ENCODE peak calls at places on chromosomes 1 and 21, in six cellular contexts. Y is sigmoid colon, D is heart left ventricle, V is psoas muscle, F is testis, K is right atrium auricular region. W is an unnamed sample.

GRCh38 chr1:89149229-89149628 is 23.3 kb upstream of the GBP2 start:
- DNase-seq in F (peak), V (no peak), Y (peak), K (no peak), D (peak), W (no peak)

GRCh38 chr1:36136535-36136934 is 11.5 kb upstream of the COL8A2 start:
- DNase-seq in F (no peak), V (peak), D (peak), Y (no peak), K (peak), W (no peak)

GRCh38 chr1:67327864-67328263 is 20.2 kb downstream of the IL12RB2 start:
- DNase-seq in Y (no peak), K (no peak), V (no peak), F (no peak), D (no peak), W (no peak)

GRCh38 chr1:11736746-11737639 is 1.1 kb downstream of the AGTRAP start:
- DNase-seq in D (peak), K (peak), Y (peak), F (peak), V (peak), W (no peak)

GRCh38 chr1:114522264-114522575 is 11.2 kb upstream of the TRIM33 start:
- DNase-seq in D (no peak), Y (no peak), K (no peak), F (no peak), V (no peak), W (no peak)

GRCh38 chr1:14149431-14149830 is 449.1 kb upstream of the KAZN start:
- DNase-seq in K (no peak), F (no peak), D (no peak), Y (no peak), V (no peak), W (no peak)

GRCh38 chr1:205072881-205073280 is 11.4 kb downstream of the TMEM81 start:
- DNase-seq in Y (no peak), V (no peak), D (no peak), K (no peak), F (no peak), W (no peak)

GRCh38 chr1:81876901-81877750 is 76.4 kb downstream of the ADGRL2 start:
- DNase-seq in Y (no peak), K (no peak), D (no peak), F (no peak), V (no peak), W (no peak)

GRCh38 chr1:95201905-95202304 is 32.1 kb upstream of the RWDD3 start:
- DNase-seq in Y (no peak), F (no peak), K (no peak), V (no peak), D (no peak), W (no peak)

GRCh38 chr1:43358121-43358745 is 548 bp upstream of the CDC20 start:
- DNase-seq in V (no peak), D (no peak), F (no peak), Y (no peak), K (no peak), W (no peak)

GRCh38 chr1:67883069-67883468 is 49.8 kb upstream of the GNG12 start:
- DNase-seq in K (no peak), F (no peak), D (no peak), Y (no peak), V (no peak), W (no peak)

GRCh38 chr21:43957128-43957571 is 55.0 kb upstream of the TRAPPC10 start:
- DNase-seq in V (peak), K (no peak), F (no peak), D (no peak), Y (no peak), W (no peak)

GRCh38 chr1:202237052-202237451 is 43.5 kb downstream of the LGR6 start:
- DNase-seq in F (peak), V (no peak), K (no peak), D (peak), Y (peak), W (peak)

GRCh38 chr1:62735491-62736171 is 47.4 kb upstream of the DOCK7 start:
- DNase-seq in F (no peak), D (no peak), Y (no peak), V (no peak), K (no peak), W (no peak)

GRCh38 chr1:154970631-154971340 is at the start of gene SHC1:
- DNase-seq in F (peak), Y (peak), D (peak), V (peak), K (peak), W (peak)

GRCh38 chr1:150575518-150576366 is 3.7 kb downstream of the MCL1 start:
- DNase-seq in D (no peak), V (no peak), F (no peak), K (no peak), Y (no peak), W (no peak)

GRCh38 chr1:219296916-219297315 is 123.2 kb downstream of the LYPLAL1 start:
- DNase-seq in Y (no peak), F (no peak), V (no peak), K (no peak), D (no peak), W (no peak)

GRCh38 chr1:85334962-85335361 is 58.5 kb upstream of the BCL10 start:
- DNase-seq in K (no peak), F (no peak), D (no peak), Y (no peak), V (no peak), W (no peak)

GRCh38 chr1:65359888-65360287 is 50.5 kb downstream of the DNAJC6 start:
- DNase-seq in V (no peak), Y (no peak), F (no peak), K (no peak), D (no peak), W (no peak)

GRCh38 chr1:20210736-20211405 is 24.6 kb upstream of the PLA2G2C start:
- DNase-seq in Y (no peak), D (no peak), F (peak), V (peak), K (no peak), W (peak)

GRCh38 chr1:172108494-172108893 is 267.2 kb downstream of the DNM3 start:
- DNase-seq in V (no peak), D (no peak), F (peak), K (no peak), Y (no peak), W (no peak)

GRCh38 chr1:154682252-154682651 is 74.3 kb upstream of the ADAR start:
- DNase-seq in V (no peak), D (no peak), F (no peak), K (no peak), Y (no peak), W (no peak)

GRCh38 chr1:154962238-154962678 is 676 bp upstream of the PYGO2 start:
- DNase-seq in K (no peak), Y (no peak), D (no peak), V (peak), F (peak), W (peak)

GRCh38 chr1:78289606-78290005 is 201.2 kb upstream of the PTGFR start:
- DNase-seq in D (no peak), Y (no peak), K (no peak), F (no peak), V (no peak), W (no peak)

GRCh38 chr21:45479691-45480675 is 62.3 kb downstream of the SLC19A1 start:
- DNase-seq in Y (no peak), D (no peak), F (no peak), K (no peak), V (peak), W (no peak)

GRCh38 chr1:109761227-109762038 is 2.3 kb downstream of the EPS8L3 start:
- DNase-seq in D (peak), F (peak), Y (peak), K (peak), V (no peak), W (peak)

GRCh38 chr1:212613440-212614335 is 5.1 kb downstream of the ATF3 start:
- DNase-seq in V (no peak), D (no peak), K (no peak), Y (no peak), F (no peak), W (no peak)

GRCh38 chr1:214715126-214715525 is 112.1 kb downstream of the CENPF start:
- DNase-seq in K (no peak), F (no peak), D (no peak), V (no peak), Y (no peak), W (no peak)

GRCh38 chr1:87686671-87687070 is 358.0 kb downstream of the LMO4 start:
- DNase-seq in Y (no peak), V (no peak), F (no peak), K (no peak), D (no peak), W (no peak)

GRCh38 chr1:163035791-163036249 is 33.3 kb upstream of the RGS4 start:
- DNase-seq in F (no peak), Y (no peak), D (no peak), V (no peak), K (no peak), W (no peak)

GRCh38 chr1:18651727-18652126 is 21.1 kb downstream of the PAX7 start:
- DNase-seq in D (no peak), Y (no peak), V (no peak), F (no peak), K (no peak), W (no peak)

GRCh38 chr21:29423521-29423920 is 124.8 kb downstream of the BACH1 start:
- DNase-seq in D (no peak), K (no peak), V (no peak), F (no peak), Y (no peak), W (no peak)

DNA sequence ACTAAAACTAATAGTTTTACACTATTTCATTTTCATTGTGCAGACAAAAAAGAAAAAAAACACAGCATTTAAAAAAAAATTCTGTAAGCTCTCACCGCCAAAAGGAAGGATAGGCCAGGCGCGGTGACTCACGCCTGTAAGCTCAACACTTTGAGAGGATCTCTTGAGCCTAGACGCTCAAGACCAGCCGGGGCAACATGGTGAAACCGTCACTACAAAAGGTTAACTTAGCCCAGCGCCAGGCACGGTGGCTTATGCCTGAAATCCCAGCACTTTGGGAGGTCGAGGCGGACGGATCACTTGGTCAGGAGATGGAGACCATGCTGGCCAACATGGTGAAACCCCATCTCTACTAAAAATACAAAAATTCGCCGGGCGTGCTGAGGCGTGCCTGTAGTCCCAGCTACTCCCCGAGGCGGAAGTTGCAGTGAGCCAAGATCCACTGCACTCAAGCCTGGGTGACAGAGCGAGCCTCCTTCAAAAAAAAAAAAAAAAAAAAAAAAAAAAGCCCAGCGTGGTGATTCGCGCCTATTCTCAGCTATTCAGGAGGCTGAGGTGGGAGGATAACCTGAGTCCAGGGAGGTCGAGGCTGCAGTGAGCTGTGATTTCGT is 14.3 kb upstream of the SPEN start:
- DNase-seq in V (peak), K (peak), F (peak), D (peak), Y (peak), W (peak)
- H3K4me3 ChIP-seq in V (peak), K (peak), F (peak), D (peak), Y (peak), W (peak)

DNA sequence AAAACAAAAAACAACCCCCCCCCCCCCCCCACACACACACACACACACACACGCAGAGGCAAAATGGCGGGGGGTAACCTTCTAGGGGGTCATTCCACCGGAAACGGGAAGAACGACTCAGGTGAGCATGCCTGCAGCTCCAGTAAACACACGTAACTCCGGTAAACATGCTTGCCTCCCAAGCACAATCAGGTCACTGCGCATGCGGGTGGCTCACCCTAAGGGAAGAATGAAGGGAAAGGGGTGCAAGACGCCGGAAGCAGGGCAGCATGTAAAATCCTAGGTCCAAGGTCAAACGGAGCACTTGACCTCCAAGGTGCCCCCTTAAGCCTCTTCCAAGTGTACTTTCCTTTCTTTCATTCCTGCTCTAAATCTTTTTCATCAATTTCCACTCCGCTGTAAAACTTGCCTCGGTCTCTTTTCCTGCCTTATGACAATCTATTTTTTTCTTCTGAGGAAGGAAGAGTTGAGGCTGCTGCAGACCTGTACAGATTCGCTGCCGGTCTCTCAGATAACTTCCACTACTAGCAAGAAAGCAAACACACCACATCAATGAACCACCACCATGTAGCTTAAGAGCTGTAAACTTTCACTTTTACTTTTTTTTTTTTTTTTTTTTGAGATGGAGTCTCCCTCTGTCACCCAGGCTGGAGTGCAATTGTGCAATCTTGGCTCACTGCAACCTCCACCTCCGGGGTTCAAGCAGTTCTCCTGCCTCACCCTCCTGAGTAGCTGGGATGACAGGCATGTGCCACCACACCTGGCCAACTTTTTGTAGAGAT is 21.0 kb upstream of the CBR3 start:
- DNase-seq in F (peak), D (no peak), V (no peak), Y (no peak), K (no peak), W (peak)
- H3K27ac ChIP-seq in F (peak), D (no peak), V (no peak), Y (no peak), K (no peak), W (peak)

GRCh38 chr1:200668514-200669313 is 993 bp downstream of the DDX59 start:
- DNase-seq in V (no peak), D (no peak), K (no peak), F (no peak), Y (no peak), W (no peak)

GRCh38 chr1:200669314-200670214 is at the start of gene DDX59:
- DNase-seq in D (peak), Y (peak), K (peak), V (peak), F (peak), W (peak)

GRCh38 chr1:200673952-200674823 is 4.5 kb upstream of the DDX59 start:
- DNase-seq in Y (no peak), D (no peak), F (no peak), V (no peak), K (no peak), W (no peak)

GRCh38 chr1:200670215-200671118 is 760 bp upstream of the DDX59 start:
- DNase-seq in V (no peak), K (no peak), F (peak), Y (no peak), D (peak), W (peak)

GRCh38 chr1:200671235-200671786 is 1.6 kb upstream of the DDX59 start:
- DNase-seq in K (no peak), V (no peak), F (no peak), Y (no peak), D (no peak), W (no peak)
- H3K4me3 ChIP-seq in K (no peak), V (peak), F (no peak), Y (no peak), D (no peak), W (no peak)

GRCh38 chr1:5436808-5437207 is 555.4 kb downstream of the NPHP4 start:
- DNase-seq in K (no peak), V (no peak), Y (no peak), D (no peak), F (no peak), W (no peak)
- H3K27ac ChIP-seq in K (no peak), V (no peak), Y (no peak), D (no peak), F (no peak), W (no peak)

GRCh38 chr1:54500030-54500389 is 48.0 kb upstream of the ACOT11 start:
- DNase-seq in F (no peak), K (no peak), D (no peak), V (no peak), Y (no peak), W (no peak)
- H3K4me3 ChIP-seq in F (peak), K (peak), D (no peak), V (no peak), Y (peak), W (no peak)

DNA sequence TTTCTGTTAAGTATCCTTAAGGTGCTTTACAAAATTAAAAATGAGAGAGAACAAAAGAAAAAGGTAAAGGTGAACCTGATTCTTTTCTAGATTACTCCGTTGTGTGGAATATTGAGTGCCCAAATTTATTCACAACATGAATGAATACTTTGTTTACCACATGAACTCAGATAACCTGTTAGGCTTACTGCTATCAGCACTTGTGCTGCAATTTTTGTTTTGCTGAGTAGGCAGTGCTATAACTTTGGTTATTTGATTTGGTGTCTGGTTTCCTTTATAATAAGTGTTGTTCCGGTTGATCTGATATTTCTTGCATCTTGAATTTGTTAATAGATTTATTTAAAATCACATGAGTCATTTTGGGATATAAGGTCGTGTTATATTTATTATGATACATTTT is 195.9 kb downstream of the NEGR1 start:
- DNase-seq in Y (no peak), K (no peak), V (no peak), F (no peak), D (no peak), W (no peak)
- H3K27ac ChIP-seq in Y (no peak), K (no peak), V (no peak), F (no peak), D (no peak), W (no peak)

GRCh38 chr1:119675349-119676343 is 27.6 kb upstream of the ZNF697 start:
- DNase-seq in K (peak), V (peak), Y (peak), F (peak), D (peak), W (peak)
- H3K4me3 ChIP-seq in K (peak), V (peak), Y (peak), F (peak), D (peak), W (peak)

GRCh38 chr1:209402697-209403096 is 180.8 kb upstream of the CAMK1G start:
- DNase-seq in D (no peak), K (peak), F (no peak), V (no peak), Y (no peak), W (no peak)

GRCh38 chr1:209405183-209405823 is 178.2 kb upstream of the CAMK1G start:
- DNase-seq in K (peak), F (no peak), Y (no peak), D (no peak), V (no peak), W (no peak)

GRCh38 chr1:209403921-209404320 is 179.6 kb upstream of the CAMK1G start:
- DNase-seq in F (no peak), V (no peak), Y (no peak), K (peak), D (no peak), W (no peak)

GRCh38 chr1:209404577-209404976 is 178.9 kb upstream of the CAMK1G start:
- DNase-seq in D (no peak), F (no peak), Y (no peak), V (no peak), K (peak), W (no peak)

DNA sequence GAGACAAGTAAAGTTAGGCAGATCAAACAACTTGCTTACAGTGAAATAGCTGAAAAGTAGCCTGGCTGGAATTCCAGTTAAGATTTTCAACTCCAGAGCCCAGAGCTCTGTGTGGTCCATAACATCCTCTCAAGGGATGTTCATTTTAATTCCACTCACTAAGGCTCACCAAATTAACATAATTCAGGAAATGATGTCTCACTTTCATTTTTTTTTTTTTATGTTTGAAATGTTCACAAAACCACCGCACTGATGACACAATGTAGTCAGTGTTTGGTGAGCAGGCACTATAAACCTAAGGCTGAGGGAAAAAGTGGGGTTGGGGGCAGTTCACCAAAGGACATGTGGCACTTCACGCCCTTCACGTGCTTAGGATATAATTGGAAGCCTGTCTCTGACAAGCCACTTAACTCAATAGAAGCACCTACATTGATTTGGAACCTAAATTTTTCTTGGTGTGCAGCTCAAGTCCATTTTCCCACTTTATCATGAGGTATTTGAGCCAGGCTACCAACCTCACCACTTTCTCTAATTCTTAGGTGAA is 177.3 kb upstream of the CAMK1G start:
- DNase-seq in V (no peak), Y (no peak), F (no peak), D (no peak), K (no peak), W (no peak)
- H3K27ac ChIP-seq in V (no peak), Y (no peak), F (no peak), D (no peak), K (no peak), W (no peak)

DNA sequence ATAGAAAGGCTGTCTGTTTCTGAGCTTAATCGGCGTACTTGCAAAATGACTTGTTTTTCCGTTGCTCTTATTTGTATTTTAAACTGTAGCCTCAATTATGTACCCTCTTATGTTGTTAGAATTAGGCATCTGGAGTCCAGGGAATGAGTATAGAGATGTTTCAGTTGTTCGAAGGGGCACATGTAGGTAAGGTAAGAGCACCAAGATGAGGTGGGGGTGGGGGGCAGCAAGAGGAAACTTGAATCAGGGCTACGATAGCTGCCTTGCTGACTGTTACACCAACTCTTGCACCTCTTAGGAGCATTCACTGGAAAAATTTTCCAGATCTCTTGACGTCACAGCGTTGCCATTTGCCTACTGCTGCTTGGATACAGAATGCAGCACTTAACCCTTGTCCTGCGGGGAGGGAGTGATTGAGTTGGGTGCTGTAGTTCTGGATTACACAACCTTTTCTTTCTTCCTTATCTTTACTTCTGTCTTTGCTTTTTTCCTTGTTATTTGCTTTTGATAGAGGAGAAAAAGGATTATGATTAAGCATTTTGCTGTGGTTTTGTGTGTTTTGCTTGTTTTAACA is 3.2 kb downstream of the ATP1B1 start:
- DNase-seq in D (peak), V (no peak), Y (peak), F (peak), K (peak), W (peak)
- H3K4me3 ChIP-seq in D (peak), V (peak), Y (peak), F (peak), K (peak), W (peak)

W was measured in right lobe of liver.